ENCODE peak calls at places on chromosomes 13 and 19, in ten cellular contexts. Y, M, W, O, G, I, K, H, N and C are unnamed samples.

GRCh38 chr13:96661612-96662011 is 332.7 kb downstream of the OXGR1 start:
- DNase-seq in Y (no peak), M (no peak), W (no peak), O (no peak), G (no peak), I (no peak), K (no peak), H (no peak), N (no peak), C (no peak)

GRCh38 chr19:18364826-18365528 is 21.0 kb upstream of the GDF15 start:
- DNase-seq in Y (peak; percentile 99), M (peak; percentile 100), W (peak; percentile 99), O (peak; percentile 100), G (peak; percentile 75), I (peak; percentile 100), K (no peak), H (peak; percentile 100), N (peak; percentile 92), C (peak; percentile 98)

GRCh38 chr19:52748336-52748950 is 13.6 kb upstream of the ZNF611 start:
- DNase-seq in Y (peak; percentile 38), M (peak; percentile 67), W (no peak), O (peak; percentile 57), G (no peak), I (peak; percentile 39), K (peak; percentile 73), H (no peak), N (peak; percentile 38), C (no peak)

GRCh38 chr13:79692846-79693245 is 211.9 kb downstream of the NDFIP2 start:
- DNase-seq in Y (no peak), M (no peak), W (no peak), O (no peak), G (no peak), I (peak; percentile 7), K (no peak), H (peak; percentile 30), N (no peak), C (peak; percentile 23)

GRCh38 chr13:41411536-41411935 is 45.8 kb upstream of the RGCC start:
- DNase-seq in Y (peak; percentile 80), M (peak; percentile 76), W (peak; percentile 62), O (peak; percentile 71), G (peak; percentile 17), I (peak; percentile 54), K (peak; percentile 57), H (no peak), N (no peak), C (no peak)

GRCh38 chr19:7272856-7273578 is 21.2 kb downstream of the INSR start:
- DNase-seq in Y (peak; percentile 20), M (peak; percentile 64), W (no peak), O (no peak), G (no peak), I (no peak), K (no peak), H (no peak), N (no peak), C (no peak)

GRCh38 chr13:67515895-67516294 is 285.8 kb upstream of the PCDH9 start:
- DNase-seq in Y (peak; percentile 1), M (no peak), W (peak; percentile 10), O (peak; percentile 75), G (no peak), I (peak; percentile 82), K (no peak), H (peak; percentile 6), N (no peak), C (peak; percentile 1)

GRCh38 chr13:29801737-29802305 is 48.6 kb downstream of the UBL3 start:
- DNase-seq in Y (peak; percentile 11), M (peak; percentile 25), W (no peak), O (peak; percentile 20), G (no peak), I (no peak), K (no peak), H (no peak), N (no peak), C (no peak)

GRCh38 chr13:42580644-42581043 is 6.7 kb downstream of the TNFSF11 start:
- DNase-seq in Y (no peak), M (no peak), W (no peak), O (no peak), G (no peak), I (no peak), K (no peak), H (no peak), N (no peak), C (no peak)

GRCh38 chr13:24308488-24309020 is 826 bp upstream of the C1QTNF9 start:
- DNase-seq in Y (no peak), M (no peak), W (no peak), O (no peak), G (no peak), I (no peak), K (no peak), H (no peak), N (no peak), C (no peak)

GRCh38 chr19:12772323-12772722 is 3.0 kb downstream of the HOOK2 start:
- DNase-seq in Y (peak; percentile 21), M (no peak), W (no peak), O (no peak), G (no peak), I (no peak), K (no peak), H (no peak), N (no peak), C (no peak)

GRCh38 chr13:23578411-23579071 is 8.3 kb downstream of the TNFRSF19 start:
- DNase-seq in Y (peak; percentile 70), M (peak; percentile 79), W (peak; percentile 69), O (peak; percentile 69), G (peak; percentile 52), I (peak; percentile 70), K (peak; percentile 82), H (peak; percentile 41), N (peak; percentile 66), C (no peak)

GRCh38 chr19:13428352-13428751 is 77.9 kb downstream of the CACNA1A start:
- DNase-seq in Y (peak; percentile 44), M (peak; percentile 58), W (peak; percentile 26), O (peak; percentile 17), G (peak; percentile 4), I (peak; percentile 18), K (no peak), H (peak; percentile 3), N (no peak), C (no peak)

GRCh38 chr13:41455725-41456419 is 1.5 kb upstream of the RGCC start:
- DNase-seq in Y (no peak), M (no peak), W (no peak), O (no peak), G (no peak), I (no peak), K (peak; percentile 52), H (no peak), N (no peak), C (no peak)

GRCh38 chr19:37317403-37318209 is 53.3 kb upstream of the ZNF527 start:
- DNase-seq in Y (peak; percentile 99), M (peak; percentile 99), W (peak; percentile 100), O (peak; percentile 99), G (peak; percentile 98), I (peak; percentile 100), K (peak; percentile 97), H (peak; percentile 99), N (peak; percentile 97), C (peak; percentile 97)
- TF ChIP-seq CTCF in Y (peak; percentile 33), M (peak; percentile 36), W (peak; percentile 52), O (peak; percentile 53), G (peak; percentile 22), I (peak; percentile 44), K (peak; percentile 43), H (no peak), N (peak; percentile 46), C (peak; percentile 34)

DNA sequence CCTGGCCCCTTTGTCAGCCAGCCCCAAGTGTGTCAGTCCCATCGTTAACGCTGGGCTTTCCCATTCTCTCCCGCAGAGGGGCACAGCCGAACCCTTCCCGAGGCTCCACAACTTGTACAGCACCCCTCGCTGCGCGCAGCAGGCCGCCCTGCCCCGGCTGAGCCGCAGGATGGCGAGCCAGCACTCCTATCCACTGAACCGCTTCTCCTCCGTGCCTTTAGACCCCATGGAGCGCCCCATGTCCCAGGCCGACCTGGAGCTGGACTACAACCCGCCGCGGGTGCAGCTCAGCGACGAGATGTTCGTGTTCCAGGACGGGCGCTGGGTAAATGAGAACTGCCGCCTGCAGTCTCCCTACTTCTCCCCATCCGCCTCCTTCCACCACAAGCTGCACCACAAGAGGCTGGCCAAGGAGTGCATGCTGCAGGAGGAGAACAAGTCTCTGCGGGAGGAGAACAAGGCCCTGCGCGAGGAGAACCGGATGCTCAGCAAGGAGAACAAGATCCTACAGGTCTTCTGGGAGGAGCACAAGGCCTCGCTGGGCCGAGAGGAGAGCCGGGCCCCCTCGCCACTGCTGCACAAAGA is 11.1 kb downstream of the CBY2 start:
- DNase-seq in Y (no peak), M (no peak), W (no peak), O (no peak), G (no peak), I (no peak), K (no peak), H (no peak), N (no peak), C (no peak)
- H3K4me3 ChIP-seq in Y (no peak overlapping the region), M (no peak overlapping the region), W (no peak overlapping the region), O (no peak overlapping the region), G (no peak overlapping the region), I (no peak overlapping the region), K (no peak overlapping the region), H (no peak overlapping the region), N (no peak overlapping the region), C (no peak overlapping the region)

DNA sequence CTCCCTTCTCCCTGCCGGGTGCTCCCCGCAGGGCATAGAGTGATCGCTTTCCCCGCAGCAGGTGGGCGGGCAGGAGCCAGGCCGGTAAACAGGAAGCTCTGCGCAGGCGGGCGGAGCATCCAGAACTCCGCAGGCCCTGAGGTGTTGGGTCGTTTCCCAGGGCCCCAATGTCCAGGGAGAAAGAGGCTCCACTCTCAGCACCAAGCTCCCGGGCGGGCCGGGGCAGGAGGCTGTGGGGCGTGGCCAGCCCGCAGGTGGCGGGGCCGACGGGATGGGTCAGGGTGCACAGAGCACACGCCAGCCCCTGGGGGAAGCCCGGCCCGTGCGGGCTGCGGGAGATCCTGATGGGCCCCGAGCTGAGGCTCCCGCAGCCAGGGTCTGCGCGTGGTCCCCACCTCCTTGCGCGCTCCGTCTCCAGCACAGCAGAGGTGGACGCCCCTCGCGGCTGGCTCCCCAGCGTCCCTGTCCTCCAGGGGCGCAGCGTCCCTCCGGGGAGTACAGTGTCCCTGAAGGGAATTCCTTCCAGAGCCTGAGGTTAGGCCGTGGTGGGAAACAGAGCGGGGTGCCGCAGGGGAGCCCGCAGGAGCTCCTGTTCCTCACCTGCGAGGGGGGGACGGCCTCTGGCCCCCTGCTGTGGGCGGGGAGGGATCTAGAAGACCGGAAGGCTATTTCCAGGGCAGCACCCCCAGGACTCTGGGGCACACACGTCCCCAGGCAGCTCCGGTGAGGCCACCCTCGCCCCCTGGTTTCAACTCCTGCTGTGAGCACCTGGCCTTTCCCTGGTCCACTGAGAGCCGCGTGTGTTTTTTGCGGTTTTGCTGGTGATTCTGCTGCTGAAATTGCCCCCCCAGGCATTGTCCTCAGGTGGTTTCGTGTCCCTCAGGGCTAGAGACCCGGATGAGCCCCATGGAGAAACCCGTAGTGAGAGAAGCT is 12.2 kb downstream of the PIP5K1C start:
- DNase-seq in Y (no peak), M (no peak), W (no peak), O (no peak), G (no peak), I (no peak), K (peak; percentile 47), H (no peak), N (peak; percentile 21), C (no peak)
- TF ChIP-seq CTCF in Y (no peak), M (no peak), W (no peak), O (no peak), G (no peak), I (no peak), K (no peak), H (no peak), N (no peak), C (no peak)

DNA sequence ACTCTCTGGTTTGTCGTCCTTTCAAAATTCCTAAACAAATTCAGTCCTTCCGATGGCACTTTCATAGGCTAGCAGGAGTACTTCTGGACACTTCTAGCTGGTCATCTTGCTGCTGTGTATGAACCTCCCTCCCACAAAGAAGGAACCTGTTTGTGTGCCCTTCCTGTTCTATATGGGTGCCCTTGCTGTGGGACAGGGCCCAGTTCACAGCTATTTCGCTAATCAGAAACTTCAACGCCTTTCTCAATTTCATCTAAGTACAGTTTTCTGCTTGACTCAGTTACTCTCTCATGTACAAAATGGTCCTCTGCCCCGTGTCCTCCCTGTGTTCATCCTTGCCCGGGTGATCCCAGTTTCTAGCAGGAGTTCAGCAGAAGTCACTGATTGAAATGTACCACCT is 96.1 kb downstream of the STARD13 start:
- DNase-seq in Y (no peak), M (no peak), W (no peak), O (no peak), G (no peak), I (no peak), K (no peak), H (no peak), N (no peak), C (no peak)
- H3K4me3 ChIP-seq in Y (no peak overlapping the region), M (no peak overlapping the region), W (no peak overlapping the region), O (no peak overlapping the region), G (no peak overlapping the region), I (no peak overlapping the region), K (no peak overlapping the region), H (no peak overlapping the region), N (no peak overlapping the region), C (no peak overlapping the region)